ENCODE peak calls at places on chromosomes 12 and 14, in ten cellular contexts. I is omental fat pad; Y is astrocyte of the spinal cord; J is Calu3; T is astrocyte; L is AG09319; A is CD8-positive, alpha-beta T cell; K is endothelial cell; N is RWPE1; O is epithelial cell of proximal tubule. V is an unnamed sample.

GRCh38 chr12:110256780-110257431 is 24.1 kb upstream of the ATP2A2 start:
- DNase-seq in Y (peak), I (no peak), J (no peak), N (no peak), K (no peak), T (no peak), A (no peak), O (no peak), L (no peak), V (peak)

GRCh38 chr12:47783024-47783755 is 10.2 kb downstream of the SLC48A1 start:
- DNase-seq in T (no peak), Y (no peak), K (no peak), J (no peak), L (no peak), O (no peak), I (no peak), N (no peak), A (no peak), V (no peak)

GRCh38 chr14:101134161-101134631 is 230.7 kb upstream of the RTL1 start:
- DNase-seq in A (peak), N (no peak), I (no peak), Y (peak), O (no peak), K (no peak), J (no peak), L (no peak), T (no peak), V (peak)

GRCh38 chr12:123089631-123090353 is 61.1 kb downstream of the PITPNM2 start:
- DNase-seq in L (peak), O (peak), N (peak), J (peak), T (peak), A (no peak), I (no peak), Y (peak), K (no peak), V (no peak)

GRCh38 chr14:68548194-68549056 is 244.4 kb downstream of the ZFP36L1 start:
- DNase-seq in J (no peak), O (no peak), T (peak), Y (peak), A (no peak), K (no peak), I (peak), L (peak), N (peak), V (peak)

GRCh38 chr14:53963491-53964227 is 7.0 kb upstream of the BMP4 start:
- DNase-seq in J (peak), I (no peak), A (no peak), O (no peak), T (peak), Y (peak), L (no peak), K (peak), N (no peak), V (peak)

GRCh38 chr12:91406920-91407341 is 224.3 kb upstream of the DCN start:
- DNase-seq in J (peak), O (peak), T (peak), I (no peak), A (no peak), Y (peak), N (peak), L (no peak), K (no peak), V (no peak)

GRCh38 chr14:45135181-45135580 is 549 bp upstream of the FANCM start:
- DNase-seq in J (no peak), I (no peak), A (no peak), T (peak), Y (peak), L (no peak), K (no peak), O (no peak), N (no peak), V (no peak)

GRCh38 chr14:53881161-53881846 is 75.3 kb downstream of the BMP4 start:
- DNase-seq in A (no peak), L (peak), N (no peak), O (no peak), T (peak), J (no peak), Y (peak), I (no peak), K (no peak), V (no peak)

GRCh38 chr12:2344892-2345291 is 292.1 kb downstream of the CACNA1C start:
- DNase-seq in K (no peak), T (no peak), Y (no peak), I (no peak), A (no peak), J (no peak), O (no peak), N (no peak), L (no peak), V (no peak)

GRCh38 chr14:26255213-26255612 is 342.6 kb downstream of the NOVA1 start:
- DNase-seq in A (no peak), N (peak), T (peak), J (no peak), K (no peak), Y (peak), O (peak), L (no peak), I (no peak), V (no peak)

GRCh38 chr14:103692159-103692558 is 23.1 kb downstream of the XRCC3 start:
- DNase-seq in L (no peak), O (no peak), Y (no peak), A (no peak), J (no peak), K (no peak), N (no peak), T (no peak), I (no peak), V (no peak)

GRCh38 chr14:92586001-92586947 is 72.7 kb downstream of the RIN3 start:
- DNase-seq in O (no peak), A (peak), K (no peak), T (peak), Y (peak), N (no peak), L (peak), I (no peak), J (no peak), V (no peak)

GRCh38 chr14:54730156-54730961 is 163.4 kb downstream of the SAMD4A start:
- DNase-seq in A (no peak), T (peak), L (peak), N (no peak), J (no peak), Y (peak), I (no peak), K (no peak), O (no peak), V (peak)

GRCh38 chr12:127083028-127083949 is 1183.7 kb upstream of the TMEM132C start:
- DNase-seq in J (peak), N (peak), L (peak), A (no peak), O (peak), T (peak), Y (peak), I (no peak), K (no peak), V (no peak)

GRCh38 chr12:68268971-68269370 is 15.6 kb upstream of the IL22 start:
- DNase-seq in T (no peak), Y (no peak), N (no peak), O (no peak), L (no peak), A (no peak), J (no peak), I (no peak), K (no peak), V (no peak)

GRCh38 chr12:81095470-81096232 is 17.8 kb downstream of the ACSS3 start:
- DNase-seq in A (no peak), N (no peak), I (no peak), J (no peak), Y (no peak), K (no peak), O (no peak), L (no peak), T (peak), V (no peak)

GRCh38 chr14:23186913-23187654 is 3.6 kb upstream of the SLC7A8 start:
- DNase-seq in T (peak), I (no peak), L (peak), K (peak), O (no peak), N (peak), A (no peak), J (peak), Y (peak), V (no peak)

GRCh38 chr12:19833775-19834501 is 394.6 kb downstream of the AEBP2 start:
- DNase-seq in Y (peak), O (no peak), K (no peak), I (no peak), A (no peak), T (peak), L (no peak), J (no peak), N (no peak), V (no peak)

GRCh38 chr14:61543946-61544345 is 151.4 kb upstream of the HIF1A start:
- DNase-seq in J (no peak), O (no peak), A (no peak), N (no peak), L (no peak), I (no peak), T (no peak), K (no peak), Y (no peak), V (no peak)

GRCh38 chr14:89422952-89423345 is 5.9 kb upstream of the FOXN3 start:
- DNase-seq in O (no peak), K (no peak), T (no peak), Y (no peak), N (no peak), A (no peak), I (no peak), J (no peak), L (no peak), V (no peak)

GRCh38 chr12:95646781-95647184 is 95.5 kb upstream of the USP44 start:
- DNase-seq in N (no peak), T (peak), Y (peak), J (no peak), K (no peak), A (no peak), L (peak), I (no peak), O (no peak), V (no peak)

GRCh38 chr12:124646385-124647230 is 79.2 kb upstream of the NCOR2 start:
- DNase-seq in O (no peak), K (no peak), J (no peak), L (no peak), A (peak), T (no peak), N (no peak), I (no peak), Y (no peak), V (no peak)

GRCh38 chr14:22563987-22564386 is 25.0 kb downstream of the DAD1 start:
- DNase-seq in A (no peak), L (no peak), O (no peak), I (no peak), Y (no peak), J (no peak), N (no peak), K (no peak), T (no peak), V (no peak)

GRCh38 chr12:65568517-65568916 is 255.8 kb upstream of the HMGA2 start:
- DNase-seq in A (no peak), T (peak), L (no peak), O (peak), J (peak), N (peak), K (no peak), I (no peak), Y (peak), V (no peak)

GRCh38 chr12:108912361-108912760 is 32.5 kb downstream of the DAO start:
- DNase-seq in A (no peak), I (no peak), Y (no peak), L (no peak), K (no peak), N (no peak), J (no peak), O (no peak), T (no peak), V (no peak)

GRCh38 chr12:108911915-108912314 is 32.0 kb downstream of the DAO start:
- DNase-seq in I (no peak), K (no peak), A (no peak), J (peak), O (no peak), L (no peak), T (no peak), Y (no peak), N (peak), V (no peak)

GRCh38 chr12:108915632-108916133 is 35.8 kb downstream of the DAO start:
- DNase-seq in O (no peak), K (no peak), I (no peak), T (no peak), N (no peak), Y (no peak), A (no peak), J (no peak), L (no peak), V (no peak)

GRCh38 chr12:108916336-108916735 is 36.4 kb downstream of the DAO start:
- DNase-seq in K (no peak), T (no peak), L (no peak), A (no peak), J (no peak), I (no peak), O (no peak), N (no peak), Y (no peak), V (no peak)

GRCh38 chr12:108914031-108914630 is 34.2 kb downstream of the DAO start:
- DNase-seq in Y (no peak), O (no peak), L (no peak), N (no peak), K (no peak), J (no peak), T (peak), A (no peak), I (peak), V (no peak)
- TF ChIP-seq CTCF in Y (no peak), O (no peak), L (no peak), N (no peak), K (no peak), J (no peak), T (no peak), A (no peak), I (no peak), V (no peak)

GRCh38 chr12:118120579-118121363 is 15.2 kb upstream of the PEBP1 start:
- DNase-seq in J (peak), N (peak), A (peak), L (no peak), I (peak), K (peak), O (no peak), T (peak), Y (peak), V (no peak)
- TF ChIP-seq CTCF in J (peak), N (peak), A (peak), L (peak), I (no peak), K (peak), O (peak), T (peak), Y (peak), V (peak)

GRCh38 chr14:29928342-29928640 is 644 bp upstream of the PRKD1 start:
- DNase-seq in Y (no peak), A (no peak), N (no peak), J (no peak), T (no peak), O (no peak), L (no peak), K (no peak), I (no peak), V (no peak)

GRCh38 chr14:29926228-29926627 is 1.4 kb downstream of the PRKD1 start:
- DNase-seq in J (no peak), Y (no peak), O (no peak), N (no peak), T (no peak), L (no peak), A (no peak), I (no peak), K (no peak), V (no peak)

GRCh38 chr14:29927596-29928341 is at the start of gene PRKD1:
- DNase-seq in N (peak), K (peak), J (peak), Y (peak), O (no peak), A (no peak), T (peak), I (no peak), L (peak), V (no peak)

GRCh38 chr14:29925736-29926135 is 1.9 kb downstream of the PRKD1 start:
- DNase-seq in L (no peak), A (no peak), I (no peak), Y (no peak), N (no peak), K (no peak), O (no peak), J (no peak), T (peak), V (no peak)

GRCh38 chr14:29926701-29927595 is 699 bp downstream of the PRKD1 start:
- DNase-seq in N (peak), T (peak), A (no peak), O (no peak), L (peak), Y (peak), K (peak), J (peak), I (no peak), V (no peak)
- TF ChIP-seq CTCF in N (peak), T (no peak), A (no peak), O (peak), L (no peak), Y (no peak), K (no peak), J (no peak), I (no peak), V (no peak)

GRCh38 chr12:54460317-54460935 is 13.0 kb downstream of the GTSF1 start:
- DNase-seq in I (no peak), T (no peak), N (no peak), J (no peak), L (no peak), A (no peak), Y (no peak), K (no peak), O (no peak), V (no peak)
- TF ChIP-seq CTCF in I (no peak), T (no peak), N (no peak), J (no peak), L (no peak), A (no peak), Y (no peak), K (no peak), O (no peak), V (no peak)

DNA sequence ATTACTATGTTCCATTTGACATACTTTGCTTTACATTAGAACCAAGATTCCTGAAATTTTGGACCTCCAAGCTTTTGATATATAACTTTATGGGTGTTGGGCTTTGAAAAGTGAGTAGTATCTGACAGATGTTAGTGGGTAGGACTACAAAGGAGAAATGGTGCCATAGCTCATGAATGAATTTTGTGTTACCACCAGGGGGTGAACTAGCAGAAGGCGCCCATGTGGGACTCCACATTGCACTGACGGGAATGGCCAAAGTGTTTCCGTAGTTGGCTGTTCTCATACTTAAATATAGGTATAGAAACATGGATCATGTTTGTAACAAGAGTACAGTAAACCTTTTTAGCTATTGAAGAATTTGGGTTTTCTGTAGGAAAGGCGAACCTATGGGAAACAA is 337.5 kb downstream of the FLRT2 start:
- DNase-seq in J (no peak), Y (no peak), T (no peak), O (no peak), N (no peak), L (no peak), K (peak), I (no peak), A (no peak), V (no peak)
- TF ChIP-seq CTCF in J (no peak), Y (peak), T (no peak), O (no peak), N (no peak), L (no peak), K (peak), I (no peak), A (no peak), V (peak)

GRCh38 chr12:56715798-56716197 is 9.3 kb downstream of the NACA start:
- DNase-seq in K (no peak), T (no peak), A (no peak), N (no peak), J (no peak), I (no peak), L (no peak), O (no peak), Y (no peak), V (no peak)
- TF ChIP-seq CTCF in K (no peak), T (no peak), A (no peak), N (no peak), J (no peak), I (no peak), L (no peak), O (no peak), Y (no peak), V (no peak)

GRCh38 chr12:119682635-119683340 is 14.9 kb downstream of the PRKAB1 start:
- DNase-seq in K (no peak), I (no peak), N (no peak), L (no peak), O (no peak), A (no peak), Y (no peak), J (no peak), T (no peak), V (no peak)
- TF ChIP-seq CTCF in K (no peak), I (no peak), N (no peak), L (no peak), O (no peak), A (no peak), Y (no peak), J (no peak), T (no peak), V (no peak)

GRCh38 chr12:33605776-33606175 is 166.2 kb upstream of the SYT10 start:
- DNase-seq in I (no peak), T (no peak), O (no peak), N (peak), J (peak), L (no peak), K (peak), A (no peak), Y (no peak), V (no peak)
- TF ChIP-seq CTCF in I (no peak), T (peak), O (peak), N (peak), J (peak), L (no peak), K (peak), A (no peak), Y (peak), V (peak)

GRCh38 chr14:99441157-99441870 is 39.3 kb downstream of the SETD3 start:
- DNase-seq in T (no peak), Y (no peak), L (no peak), I (no peak), N (no peak), J (no peak), A (no peak), K (peak), O (no peak), V (no peak)
- TF ChIP-seq CTCF in T (no peak), Y (peak), L (no peak), I (no peak), N (no peak), J (no peak), A (no peak), K (peak), O (peak), V (peak)

GRCh38 chr14:97388408-97388807 is 591.2 kb downstream of the VRK1 start:
- DNase-seq in J (no peak), Y (no peak), I (no peak), O (no peak), K (no peak), L (no peak), T (no peak), A (no peak), N (no peak), V (no peak)
- TF ChIP-seq CTCF in J (no peak), Y (no peak), I (no peak), O (no peak), K (no peak), L (no peak), T (no peak), A (no peak), N (no peak), V (no peak)

V was measured in osteocyte.